ENCODE peak calls at places on chromosomes 11 and 22, in seven cellular contexts. R is H1; C is thyroid gland; Z is stimulated activated CD4-positive, alpha-beta T cell treated with anti-CD3 and anti-CD28 coated beads, Interleukin-2, amount 100 ng/mL, for 48 hours; T is Right ventricle myocardium superior; A is left kidney; P is NCI-H1436. O is an unnamed sample.

GRCh38 chr11:134034496-134035381 is 34.1 kb upstream of the JAM3 start:
- DNase-seq in Z (no peak), T (no peak), P (no peak), C (peak), A (no peak), R (no peak), O (no peak)

GRCh38 chr22:45268167-45268957 is 16.4 kb upstream of the UPK3A start:
- DNase-seq in R (peak), T (peak), C (peak), A (peak), Z (no peak), P (peak), O (peak)

GRCh38 chr11:46222485-46223251 is 54.8 kb upstream of the CREB3L1 start:
- DNase-seq in T (no peak), R (no peak), Z (no peak), A (peak), C (peak), P (no peak), O (peak)

GRCh38 chr22:42389137-42389536 is 43.1 kb downstream of the NFAM1 start:
- DNase-seq in A (peak), P (peak), R (no peak), C (no peak), T (no peak), Z (no peak), O (peak)

GRCh38 chr11:57598831-57599155 is 1.3 kb downstream of the SERPING1 start:
- DNase-seq in T (no peak), Z (no peak), A (peak), R (no peak), C (no peak), P (no peak), O (no peak)

GRCh38 chr22:40594924-40595323 is 41.6 kb downstream of the MRTFA start:
- DNase-seq in Z (no peak), P (no peak), A (peak), C (peak), R (no peak), T (no peak), O (no peak)

GRCh38 chr11:132632641-132633124 is 899.6 kb downstream of the OPCML start:
- DNase-seq in R (no peak), Z (no peak), P (no peak), T (no peak), A (no peak), C (no peak), O (no peak)

GRCh38 chr11:111441443-111441842 is 62.4 kb upstream of the POU2AF1 start:
- DNase-seq in A (no peak), P (no peak), R (no peak), Z (no peak), T (no peak), C (no peak), O (no peak)

GRCh38 chr11:23990346-23990745 is 506.5 kb upstream of the LUZP2 start:
- DNase-seq in T (no peak), A (no peak), R (no peak), C (no peak), Z (no peak), P (no peak), O (no peak)

GRCh38 chr11:128517457-128518230 is 69.7 kb downstream of the ETS1 start:
- DNase-seq in R (no peak), C (no peak), A (no peak), T (no peak), P (no peak), Z (no peak), O (no peak)

O was measured in H7.